ENCODE peak calls at places on chromosomes 4 and X, in five cellular contexts. One of them, this sample, is unnamed.

GRCh38 chrX:103066606-103067005 is 2.6 kb upstream of the BEX1 start:
- DNase-seq in activated T-cell treated with anti-CD3 and anti-CD28 coated beads, Interleukin-2, amount 50 U/mL, for 72 hours: no peak
- DNase-seq in MV-4-11: no peak
- DNase-seq in fibroblast of mammary gland: peak; percentile 5
- DNase-seq in iPS DF 19.7: no peak
- DNase-seq in this sample: peak; percentile 68

GRCh38 chr4:95798727-95799126 is 41.2 kb upstream of the PDHA2 start:
- DNase-seq in MV-4-11: no peak
- DNase-seq in iPS DF 19.7: peak; percentile 52
- DNase-seq in fibroblast of mammary gland: no peak
- DNase-seq in activated T-cell treated with anti-CD3 and anti-CD28 coated beads, Interleukin-2, amount 50 U/mL, for 72 hours: no peak
- DNase-seq in this sample: no peak

GRCh38 chr4:155666701-155667537 is at the start of gene GUCY1A1:
- DNase-seq in fibroblast of mammary gland: no peak
- DNase-seq in iPS DF 19.7: peak; percentile 35
- DNase-seq in MV-4-11: no peak
- DNase-seq in activated T-cell treated with anti-CD3 and anti-CD28 coated beads, Interleukin-2, amount 50 U/mL, for 72 hours: peak; percentile 13
- DNase-seq in this sample: no peak

GRCh38 chr4:77092832-77093800 is 17.3 kb upstream of the CCNI start:
- DNase-seq in activated T-cell treated with anti-CD3 and anti-CD28 coated beads, Interleukin-2, amount 50 U/mL, for 72 hours: no peak
- DNase-seq in iPS DF 19.7: no peak
- DNase-seq in MV-4-11: peak; percentile 97
- DNase-seq in fibroblast of mammary gland: peak; percentile 7
- DNase-seq in this sample: peak; percentile 45

GRCh38 chr4:77449996-77450395 is 155.6 kb upstream of the CXCL13 start:
- DNase-seq in MV-4-11: no peak
- DNase-seq in fibroblast of mammary gland: no peak
- DNase-seq in iPS DF 19.7: no peak
- DNase-seq in activated T-cell treated with anti-CD3 and anti-CD28 coated beads, Interleukin-2, amount 50 U/mL, for 72 hours: no peak
- DNase-seq in this sample: no peak

GRCh38 chr4:22216278-22216677 is 267.7 kb upstream of the KCNIP4 start:
- DNase-seq in iPS DF 19.7: no peak
- DNase-seq in MV-4-11: no peak
- DNase-seq in activated T-cell treated with anti-CD3 and anti-CD28 coated beads, Interleukin-2, amount 50 U/mL, for 72 hours: no peak
- DNase-seq in fibroblast of mammary gland: no peak
- DNase-seq in this sample: no peak

GRCh38 chrX:154019061-154019621 is 561 bp downstream of the IRAK1 start:
- DNase-seq in MV-4-11: no peak
- DNase-seq in iPS DF 19.7: no peak
- DNase-seq in activated T-cell treated with anti-CD3 and anti-CD28 coated beads, Interleukin-2, amount 50 U/mL, for 72 hours: peak; percentile 38
- DNase-seq in fibroblast of mammary gland: no peak
- DNase-seq in this sample: peak; percentile 3

GRCh38 chr4:76943129-76943620 is 6.4 kb upstream of the SEPTIN11 start:
- DNase-seq in MV-4-11: no peak
- DNase-seq in iPS DF 19.7: no peak
- DNase-seq in activated T-cell treated with anti-CD3 and anti-CD28 coated beads, Interleukin-2, amount 50 U/mL, for 72 hours: no peak
- DNase-seq in fibroblast of mammary gland: peak; percentile 85
- DNase-seq in this sample: peak; percentile 42

GRCh38 chr4:5822617-5823016 is 70.3 kb downstream of the CRMP1 start:
- DNase-seq in MV-4-11: no peak
- DNase-seq in fibroblast of mammary gland: no peak
- DNase-seq in iPS DF 19.7: no peak
- DNase-seq in activated T-cell treated with anti-CD3 and anti-CD28 coated beads, Interleukin-2, amount 50 U/mL, for 72 hours: no peak
- DNase-seq in this sample: no peak

GRCh38 chr4:119683518-119683917 is 54.9 kb upstream of the PDE5A start:
- DNase-seq in activated T-cell treated with anti-CD3 and anti-CD28 coated beads, Interleukin-2, amount 50 U/mL, for 72 hours: no peak
- DNase-seq in MV-4-11: no peak
- DNase-seq in fibroblast of mammary gland: peak; percentile 80
- DNase-seq in iPS DF 19.7: no peak
- DNase-seq in this sample: peak; percentile 39

GRCh38 chrX:19372170-19373033 is 28.7 kb downstream of the PDHA1 start:
- DNase-seq in MV-4-11: peak; percentile 36
- DNase-seq in activated T-cell treated with anti-CD3 and anti-CD28 coated beads, Interleukin-2, amount 50 U/mL, for 72 hours: peak; percentile 74
- DNase-seq in iPS DF 19.7: peak; percentile 17
- DNase-seq in fibroblast of mammary gland: peak; percentile 64
- DNase-seq in this sample: peak; percentile 47

GRCh38 chr4:20984011-20984836 is 284.0 kb downstream of the PACRGL start:
- DNase-seq in MV-4-11: no peak
- DNase-seq in fibroblast of mammary gland: no peak
- DNase-seq in iPS DF 19.7: no peak
- DNase-seq in activated T-cell treated with anti-CD3 and anti-CD28 coated beads, Interleukin-2, amount 50 U/mL, for 72 hours: no peak
- DNase-seq in this sample: no peak

GRCh38 chr4:140154572-140154891 is 548 bp upstream of the MAML3 start:
- DNase-seq in iPS DF 19.7: no peak
- DNase-seq in fibroblast of mammary gland: no peak
- DNase-seq in activated T-cell treated with anti-CD3 and anti-CD28 coated beads, Interleukin-2, amount 50 U/mL, for 72 hours: no peak
- DNase-seq in MV-4-11: no peak
- DNase-seq in this sample: no peak

GRCh38 chr4:189049682-189050081 is 891.0 kb upstream of the FRG1 start:
- DNase-seq in MV-4-11: no peak
- DNase-seq in iPS DF 19.7: no peak
- DNase-seq in activated T-cell treated with anti-CD3 and anti-CD28 coated beads, Interleukin-2, amount 50 U/mL, for 72 hours: no peak
- DNase-seq in fibroblast of mammary gland: no peak
- DNase-seq in this sample: no peak

GRCh38 chr4:147057631-147057980 is 111.9 kb upstream of the TTC29 start:
- DNase-seq in activated T-cell treated with anti-CD3 and anti-CD28 coated beads, Interleukin-2, amount 50 U/mL, for 72 hours: no peak
- DNase-seq in MV-4-11: peak; percentile 53
- DNase-seq in fibroblast of mammary gland: peak; percentile 41
- DNase-seq in iPS DF 19.7: no peak
- DNase-seq in this sample: peak; percentile 5

GRCh38 chr4:2817701-2818350 is 24.9 kb downstream of the SH3BP2 start:
- DNase-seq in activated T-cell treated with anti-CD3 and anti-CD28 coated beads, Interleukin-2, amount 50 U/mL, for 72 hours: peak; percentile 51
- DNase-seq in fibroblast of mammary gland: no peak
- DNase-seq in iPS DF 19.7: no peak
- DNase-seq in MV-4-11: no peak
- DNase-seq in this sample: no peak

GRCh38 chr4:77052352-77052751 is 23.4 kb downstream of the CCNI start:
- DNase-seq in MV-4-11: peak; percentile 17
- DNase-seq in fibroblast of mammary gland: peak; percentile 59
- DNase-seq in iPS DF 19.7: peak; percentile 50
- DNase-seq in activated T-cell treated with anti-CD3 and anti-CD28 coated beads, Interleukin-2, amount 50 U/mL, for 72 hours: peak; percentile 59
- DNase-seq in this sample: peak; percentile 28

GRCh38 chrX:97629597-97629985 is 745.9 kb downstream of the RPA4 start:
- DNase-seq in fibroblast of mammary gland: no peak
- DNase-seq in iPS DF 19.7: no peak
- DNase-seq in activated T-cell treated with anti-CD3 and anti-CD28 coated beads, Interleukin-2, amount 50 U/mL, for 72 hours: no peak
- DNase-seq in MV-4-11: no peak
- DNase-seq in this sample: no peak

GRCh38 chr4:142549726-142550463 is 296.2 kb downstream of the INPP4B start:
- DNase-seq in fibroblast of mammary gland: peak; percentile 85
- DNase-seq in iPS DF 19.7: no peak
- DNase-seq in MV-4-11: no peak
- DNase-seq in activated T-cell treated with anti-CD3 and anti-CD28 coated beads, Interleukin-2, amount 50 U/mL, for 72 hours: no peak
- DNase-seq in this sample: peak; percentile 72

GRCh38 chrX:38891641-38892413 is 90.6 kb downstream of the MID1IP1 start:
- DNase-seq in MV-4-11: no peak
- DNase-seq in iPS DF 19.7: no peak
- DNase-seq in fibroblast of mammary gland: peak; percentile 32
- DNase-seq in activated T-cell treated with anti-CD3 and anti-CD28 coated beads, Interleukin-2, amount 50 U/mL, for 72 hours: peak; percentile 35
- DNase-seq in this sample: peak; percentile 67

GRCh38 chrX:5278908-5279307 is 949.8 kb downstream of the NLGN4X start:
- DNase-seq in MV-4-11: no peak
- DNase-seq in iPS DF 19.7: no peak
- DNase-seq in activated T-cell treated with anti-CD3 and anti-CD28 coated beads, Interleukin-2, amount 50 U/mL, for 72 hours: no peak
- DNase-seq in fibroblast of mammary gland: no peak
- DNase-seq in this sample: no peak

GRCh38 chrX:35090801-35091200 is 148.2 kb downstream of the FAM47B start:
- DNase-seq in fibroblast of mammary gland: no peak
- DNase-seq in MV-4-11: no peak
- DNase-seq in iPS DF 19.7: no peak
- DNase-seq in activated T-cell treated with anti-CD3 and anti-CD28 coated beads, Interleukin-2, amount 50 U/mL, for 72 hours: no peak
- DNase-seq in this sample: no peak

GRCh38 chrX:101057095-101057714 is 5.3 kb upstream of the TRMT2B start:
- DNase-seq in MV-4-11: peak; percentile 75
- DNase-seq in fibroblast of mammary gland: peak; percentile 54
- DNase-seq in iPS DF 19.7: no peak
- DNase-seq in activated T-cell treated with anti-CD3 and anti-CD28 coated beads, Interleukin-2, amount 50 U/mL, for 72 hours: no peak
- DNase-seq in this sample: peak; percentile 78

GRCh38 chrX:68829594-68830485 is 1.0 kb downstream of the EFNB1 start:
- DNase-seq in iPS DF 19.7: no peak
- DNase-seq in MV-4-11: no peak
- DNase-seq in fibroblast of mammary gland: peak; percentile 12
- DNase-seq in activated T-cell treated with anti-CD3 and anti-CD28 coated beads, Interleukin-2, amount 50 U/mL, for 72 hours: peak; percentile 18
- DNase-seq in this sample: peak; percentile 23

GRCh38 chrX:13550346-13550745 is 19.1 kb upstream of the EGFL6 start:
- DNase-seq in iPS DF 19.7: no peak
- DNase-seq in MV-4-11: no peak
- DNase-seq in activated T-cell treated with anti-CD3 and anti-CD28 coated beads, Interleukin-2, amount 50 U/mL, for 72 hours: no peak
- DNase-seq in fibroblast of mammary gland: no peak
- DNase-seq in this sample: no peak

This sample was measured in HCEC 1CT.